ENCODE peak calls at places on chromosomes 1 and 21, in ten cellular contexts. Z is AG08396; H is stimulated activated CD8-positive, alpha-beta memory T cell treated with anti-CD3 and anti-CD28 coated beads, Interleukin-2, amount 100 ng/mL, for 1 hour; A is NCI-H748 treated with DMSO at 0.1 percent for 48 hours; Q is H54; T is NCI-H2029; U is mesendoderm; W is GM12891; I is midbrain; F is AML-193. G is an unnamed sample.

GRCh38 chr1:152112101-152112884 is 3.0 kb downstream of the TCHH start:
- DNase-seq in Z (no peak), H (no peak), A (no peak), Q (no peak), T (no peak), U (peak), W (no peak), I (no peak), F (no peak), G (no peak)

GRCh38 chr1:16162163-16162822 is 6.4 kb upstream of the EPHA2 start:
- DNase-seq in Z (no peak), H (no peak), A (no peak), Q (no peak), T (no peak), U (peak), W (no peak), I (no peak), F (no peak), G (no peak)

GRCh38 chr1:14352897-14353296 is 245.6 kb upstream of the KAZN start:
- DNase-seq in Z (no peak), H (no peak), A (no peak), Q (no peak), T (no peak), U (no peak), W (no peak), I (no peak), F (no peak), G (no peak)

GRCh38 chr1:100565533-100565932 is 27.6 kb downstream of the GPR88 start:
- DNase-seq in Z (no peak), H (no peak), A (no peak), Q (no peak), T (no peak), U (no peak), W (no peak), I (no peak), F (no peak), G (no peak)

GRCh38 chr1:204148098-204148406 is 3.8 kb downstream of the ETNK2 start:
- DNase-seq in Z (no peak), H (no peak), A (no peak), Q (no peak), T (no peak), U (no peak), W (no peak), I (no peak), F (no peak), G (no peak)

GRCh38 chr1:24486296-24487065 is 16.2 kb upstream of the RCAN3 start:
- DNase-seq in Z (no peak), H (no peak), A (no peak), Q (no peak), T (no peak), U (no peak), W (no peak), I (no peak), F (no peak), G (no peak)

GRCh38 chr1:62304975-62305374 is 14.3 kb downstream of the KANK4 start:
- DNase-seq in Z (no peak), H (no peak), A (no peak), Q (no peak), T (no peak), U (no peak), W (no peak), I (no peak), F (no peak), G (no peak)

GRCh38 chr1:56389813-56390539 is 189.4 kb downstream of the PLPP3 start:
- DNase-seq in Z (no peak), H (no peak), A (no peak), Q (no peak), T (no peak), U (peak), W (no peak), I (no peak), F (no peak), G (no peak)

GRCh38 chr1:236534164-236534651 is 10.4 kb downstream of the LGALS8 start:
- DNase-seq in Z (peak), H (no peak), A (no peak), Q (peak), T (no peak), U (no peak), W (no peak), I (no peak), F (no peak), G (peak)

GRCh38 chr1:93723101-93723500 is 41.5 kb upstream of the BCAR3 start:
- DNase-seq in Z (peak), H (no peak), A (no peak), Q (peak), T (no peak), U (peak), W (no peak), I (no peak), F (no peak), G (no peak)

GRCh38 chr1:21567241-21568005 is 58.2 kb downstream of the ALPL start:
- DNase-seq in Z (no peak), H (no peak), A (no peak), Q (no peak), T (no peak), U (no peak), W (no peak), I (no peak), F (no peak), G (no peak)

GRCh38 chr1:202968895-202969295 is 1.8 kb upstream of the CYB5R1 start:
- DNase-seq in Z (peak), H (no peak), A (peak), Q (peak), T (no peak), U (peak), W (peak), I (peak), F (peak), G (peak)

GRCh38 chr1:2411801-2412394 is 466 bp downstream of the PEX10 start:
- DNase-seq in Z (peak), H (no peak), A (no peak), Q (peak), T (no peak), U (peak), W (no peak), I (no peak), F (no peak), G (peak)

GRCh38 chr1:40362699-40363098 is 10.8 kb upstream of the SMAP2 start:
- DNase-seq in Z (no peak), H (no peak), A (no peak), Q (peak), T (no peak), U (no peak), W (no peak), I (no peak), F (no peak), G (no peak)

GRCh38 chr21:43597052-43597451 is 62.2 kb downstream of the HSF2BP start:
- DNase-seq in Z (peak), H (no peak), A (no peak), Q (peak), T (no peak), U (peak), W (no peak), I (no peak), F (no peak), G (peak)

GRCh38 chr1:147722114-147722513 is 38.3 kb downstream of the GJA5 start:
- DNase-seq in Z (no peak), H (no peak), A (no peak), Q (no peak), T (no peak), U (peak), W (no peak), I (no peak), F (no peak), G (no peak)

GRCh38 chr21:35635261-35635660 is 425.1 kb downstream of the SETD4 start:
- DNase-seq in Z (peak), H (no peak), A (no peak), Q (peak), T (no peak), U (no peak), W (no peak), I (no peak), F (no peak), G (peak)